ENCODE peak calls at places on chromosomes 5 and 9, in seven cellular contexts. T, L, G, U, K, B and D are unnamed samples.

GRCh38 chr9:132193227-132194110 is 31.6 kb downstream of the NTNG2 start:
- DNase-seq in T (no peak), L (no peak), G (no peak), U (no peak), K (no peak), B (no peak), D (no peak)

GRCh38 chr5:53169933-53170332 is 60.4 kb upstream of the MOCS2 start:
- DNase-seq in T (no peak), L (no peak), G (no peak), U (no peak), K (no peak), B (no peak), D (no peak)

GRCh38 chr9:131976157-131976740 is 103.4 kb downstream of the MED27 start:
- DNase-seq in T (no peak), L (no peak), G (no peak), U (no peak), K (no peak), B (peak), D (no peak)

GRCh38 chr9:128724744-128725211 is 851 bp upstream of the ZDHHC12 start:
- DNase-seq in T (peak), L (peak), G (peak), U (peak), K (peak), B (peak), D (peak)

GRCh38 chr5:121396716-121397115 is 455.0 kb upstream of the FTMT start:
- DNase-seq in T (no peak), L (peak), G (no peak), U (no peak), K (no peak), B (no peak), D (no peak)

GRCh38 chr9:101878734-101879133 is 140.3 kb upstream of the GRIN3A start:
- DNase-seq in T (no peak), L (no peak), G (no peak), U (no peak), K (no peak), B (no peak), D (no peak)

GRCh38 chr9:2157277-2158105 is 142.3 kb downstream of the SMARCA2 start:
- DNase-seq in T (peak), L (peak), G (no peak), U (peak), K (peak), B (peak), D (peak)

GRCh38 chr5:2817031-2817603 is 65.6 kb upstream of the IRX2 start:
- DNase-seq in T (no peak), L (no peak), G (no peak), U (no peak), K (no peak), B (no peak), D (no peak)

GRCh38 chr5:132807163-132807838 is 5.8 kb upstream of the SOWAHA start:
- DNase-seq in T (peak), L (no peak), G (peak), U (no peak), K (peak), B (no peak), D (peak)

GRCh38 chr9:137772281-137772873 is 105.2 kb upstream of the CACNA1B start:
- DNase-seq in T (peak), L (no peak), G (no peak), U (peak), K (no peak), B (no peak), D (peak)

GRCh38 chr5:134100283-134101011 is 14.0 kb upstream of the TCF7 start:
- DNase-seq in T (peak), L (peak), G (no peak), U (peak), K (peak), B (peak), D (peak)

GRCh38 chr9:109297899-109298298 is 23.0 kb downstream of the EPB41L4B start:
- DNase-seq in T (no peak), L (peak), G (no peak), U (no peak), K (no peak), B (no peak), D (no peak)

GRCh38 chr5:135462304-135462703 is 10.2 kb upstream of the TIFAB start:
- DNase-seq in T (peak), L (peak), G (peak), U (peak), K (peak), B (peak), D (peak)

GRCh38 chr5:95181650-95182049 is 103.2 kb downstream of the MCTP1 start:
- DNase-seq in T (no peak), L (no peak), G (no peak), U (no peak), K (no peak), B (no peak), D (no peak)

GRCh38 chr5:135535420-135535819 is 344 bp downstream of the NEUROG1 start:
- DNase-seq in T (peak), L (no peak), G (no peak), U (no peak), K (no peak), B (no peak), D (no peak)

GRCh38 chr5:120207139-120207538 is 257.0 kb upstream of the PRR16 start:
- DNase-seq in T (no peak), L (no peak), G (no peak), U (no peak), K (no peak), B (no peak), D (no peak)

GRCh38 chr5:178310130-178310865 is 77.7 kb upstream of the PHYKPL start:
- DNase-seq in T (no peak), L (no peak), G (no peak), U (no peak), K (no peak), B (peak), D (no peak)

GRCh38 chr9:128593856-128594255 is 41.5 kb downstream of the SPTAN1 start:
- DNase-seq in T (no peak), L (no peak), G (no peak), U (no peak), K (no peak), B (no peak), D (no peak)

GRCh38 chr5:4570047-4571015 is 569.8 kb upstream of the ADAMTS16 start:
- DNase-seq in T (no peak), L (no peak), G (no peak), U (no peak), K (no peak), B (no peak), D (no peak)

GRCh38 chr5:177116631-177117373 is 16.8 kb upstream of the NSD1 start:
- DNase-seq in T (peak), L (no peak), G (no peak), U (peak), K (peak), B (no peak), D (peak)

GRCh38 chr5:131983244-131983771 is 28.1 kb downstream of the ACSL6 start:
- DNase-seq in T (no peak), L (no peak), G (no peak), U (no peak), K (no peak), B (peak), D (no peak)

GRCh38 chr5:31698667-31699066 is 59.7 kb downstream of the PDZD2 start:
- DNase-seq in T (no peak), L (no peak), G (no peak), U (no peak), K (no peak), B (no peak), D (no peak)

GRCh38 chr9:115880221-115880620 is 273.4 kb upstream of the PAPPA start:
- DNase-seq in T (no peak), L (no peak), G (no peak), U (no peak), K (no peak), B (no peak), D (no peak)

GRCh38 chr9:91164724-91165520 is 196.8 kb downstream of the AUH start:
- DNase-seq in T (no peak), L (peak), G (peak), U (no peak), K (peak), B (no peak), D (no peak)

GRCh38 chr9:12539602-12540001 is 153.6 kb upstream of the TYRP1 start:
- DNase-seq in T (no peak), L (no peak), G (no peak), U (no peak), K (no peak), B (no peak), D (no peak)

GRCh38 chr9:97711223-97711626 is 14.1 kb upstream of the XPA start:
- DNase-seq in T (peak), L (no peak), G (no peak), U (no peak), K (no peak), B (no peak), D (peak)

GRCh38 chr5:89289604-89290003 is 406.6 kb upstream of the MEF2C start:
- DNase-seq in T (no peak), L (no peak), G (no peak), U (no peak), K (no peak), B (no peak), D (no peak)

GRCh38 chr5:170641589-170642031 is 137.8 kb downstream of the KCNIP1 start:
- DNase-seq in T (no peak), L (no peak), G (no peak), U (no peak), K (no peak), B (no peak), D (no peak)

GRCh38 chr5:62698756-62699155 is 120.1 kb downstream of the LRRC70 start:
- DNase-seq in T (no peak), L (no peak), G (no peak), U (no peak), K (no peak), B (no peak), D (no peak)

DNA sequence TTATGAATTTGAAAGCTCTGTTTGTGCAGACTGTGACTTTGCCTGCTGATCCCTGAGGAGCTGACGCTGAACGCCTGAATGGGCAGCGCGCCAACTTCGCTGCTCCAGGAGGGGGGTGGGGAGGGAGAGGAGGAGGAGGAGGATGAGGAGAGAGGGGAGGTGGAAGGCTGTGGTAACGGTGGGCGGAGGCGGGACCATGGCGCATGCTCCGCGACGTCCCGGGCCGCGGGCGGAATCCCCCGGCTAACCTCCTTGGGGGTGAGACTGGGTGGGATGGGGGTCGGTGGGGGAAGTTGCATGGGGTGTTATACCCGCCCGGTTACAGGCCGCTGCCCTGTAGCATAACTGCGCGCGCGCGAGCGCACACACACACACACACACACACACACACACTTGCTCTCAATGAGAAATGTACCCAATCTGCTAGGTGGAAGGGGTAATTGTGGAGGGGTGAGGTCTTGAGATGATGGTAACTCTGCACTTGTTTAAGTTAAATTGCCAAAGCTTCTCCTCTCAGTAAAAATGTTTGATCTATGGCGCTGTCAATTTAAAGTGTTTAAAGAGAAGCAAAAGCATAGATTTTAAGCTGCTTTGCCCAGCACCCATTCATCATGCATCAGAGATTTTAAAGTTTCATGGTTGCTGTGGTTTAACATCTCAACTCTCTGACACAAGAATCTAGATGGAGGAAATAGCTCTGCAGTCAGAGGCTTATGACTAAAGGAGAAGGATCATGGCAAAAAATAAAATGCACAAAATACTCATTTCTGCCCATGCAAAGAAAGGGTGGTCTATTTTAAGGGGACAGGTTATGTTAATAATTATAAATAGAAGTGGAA is 76.6 kb upstream of the TBCA start:
- DNase-seq in T (peak), L (no peak), G (no peak), U (no peak), K (peak), B (peak), D (peak)
- TF ChIP-seq EZH2phosphoT487 in T (no peak), L (no peak), G (no peak), U (no peak), K (no peak), B (no peak), D (no peak)

GRCh38 chr9:86945868-86946711 is 1.2 kb downstream of the GAS1 start:
- DNase-seq in T (peak), L (peak), G (no peak), U (peak), K (peak), B (peak), D (peak)
- TF ChIP-seq CTCF in T (peak), L (no peak), G (no peak), U (no peak), K (peak), B (peak), D (peak)

DNA sequence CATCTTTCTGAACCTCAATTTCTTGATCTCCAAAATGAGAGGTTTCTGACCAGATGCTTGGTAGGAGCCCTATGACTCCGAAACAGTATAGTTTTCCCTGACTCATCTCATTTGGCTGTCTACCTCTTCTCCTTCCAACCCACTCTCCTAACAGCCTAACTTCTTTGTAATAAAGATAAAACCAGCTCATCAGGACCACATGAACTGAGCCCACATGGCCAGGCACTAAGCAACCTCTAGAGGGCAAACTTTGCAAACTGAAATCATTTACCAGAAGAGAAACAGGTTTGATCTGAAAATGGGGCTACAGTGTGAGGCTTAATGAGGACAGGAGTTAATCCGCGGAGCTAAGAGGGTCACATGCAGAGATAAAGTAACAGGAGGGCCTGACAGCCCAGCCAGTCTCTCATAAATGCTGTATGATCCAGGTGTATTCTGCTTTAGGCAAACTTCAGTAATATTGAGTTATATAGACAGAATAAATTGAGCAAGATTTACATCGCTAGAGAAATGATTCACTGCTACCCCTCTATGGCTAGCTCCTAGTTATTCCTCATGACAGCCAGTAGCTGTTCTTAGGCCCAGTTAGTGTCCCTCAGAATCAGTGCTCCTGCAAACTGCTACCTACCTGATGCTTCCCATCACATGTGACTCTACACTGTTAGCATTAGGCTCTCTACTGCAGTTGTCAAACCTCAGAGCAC is 64.6 kb downstream of the ABCA1 start:
- DNase-seq in T (peak), L (peak), G (peak), U (peak), K (peak), B (peak), D (peak)
- TF ChIP-seq EZH2phosphoT487 in T (no peak), L (no peak), G (no peak), U (no peak), K (no peak), B (no peak), D (no peak)

GRCh38 chr5:149372932-149373331 is 6.2 kb downstream of the IL17B start:
- DNase-seq in T (no peak), L (no peak), G (no peak), U (no peak), K (no peak), B (no peak), D (no peak)

GRCh38 chr5:149370878-149371277 is 8.2 kb downstream of the IL17B start:
- DNase-seq in T (no peak), L (peak), G (no peak), U (no peak), K (no peak), B (no peak), D (no peak)

GRCh38 chr5:149372041-149372805 is 6.9 kb downstream of the IL17B start:
- DNase-seq in T (no peak), L (no peak), G (no peak), U (no peak), K (no peak), B (no peak), D (no peak)

GRCh38 chr5:149374303-149374702 is 4.8 kb downstream of the IL17B start:
- DNase-seq in T (no peak), L (no peak), G (no peak), U (no peak), K (no peak), B (peak), D (no peak)

DNA sequence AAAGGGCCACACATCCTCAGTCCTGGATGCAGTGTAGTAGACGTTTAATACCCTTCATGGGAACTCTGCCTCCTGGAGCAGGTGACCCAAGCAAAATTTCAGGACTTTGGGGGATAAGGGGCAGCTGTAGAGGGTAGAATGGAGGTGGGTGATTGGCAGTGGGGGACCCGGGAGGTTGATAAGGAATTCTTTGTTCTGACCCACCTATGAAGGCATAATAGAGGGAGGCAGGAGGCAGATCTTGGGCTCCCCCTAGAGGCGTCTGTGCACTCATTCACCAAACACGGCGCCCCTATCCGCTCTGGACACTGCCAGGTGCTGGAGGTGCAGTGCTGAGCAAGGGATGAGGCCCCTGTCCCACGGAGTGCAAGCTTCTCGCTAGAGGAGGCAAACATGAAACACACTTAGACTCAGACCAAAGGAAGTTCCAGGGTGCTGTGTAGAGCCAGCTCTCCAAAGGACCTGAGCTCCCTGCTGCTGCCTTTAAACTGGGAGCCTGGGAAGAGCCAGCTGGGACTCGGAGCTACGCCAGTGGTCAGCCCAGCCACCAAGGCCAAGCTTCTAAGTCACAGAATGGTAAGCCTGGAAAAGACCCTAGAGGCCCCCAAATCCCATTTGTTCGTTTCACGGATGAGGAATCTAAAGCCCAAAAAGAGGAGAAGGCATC is 7.7 kb downstream of the IL17B start:
- DNase-seq in T (peak), L (peak), G (peak), U (peak), K (peak), B (peak), D (peak)
- TF ChIP-seq CTCF in T (peak), L (peak), G (peak), U (peak), K (peak), B (peak), D (peak)